ENCODE peak calls at places on chromosomes 2 and 18, in five cellular contexts. One of them, this sample, is unnamed. For H3K4me1, the result is how much of the 10 kb centered on the place peaks cover.

GRCh38 chr18:45962461-45962860 is 4.7 kb downstream of the EPG5 start:
- DNase-seq in thyroid gland: peak
- DNase-seq in H1: no peak
- DNase-seq in stomach: no peak
- DNase-seq in suprapubic skin: no peak
- DNase-seq in this sample: no peak

GRCh38 chr2:96114546-96114902 is 1.8 kb downstream of the ADRA2B start:
- DNase-seq in thyroid gland: no peak
- DNase-seq in H1: no peak
- DNase-seq in stomach: no peak
- DNase-seq in suprapubic skin: no peak
- DNase-seq in this sample: no peak

GRCh38 chr18:36378194-36378593 is 80.7 kb downstream of the FHOD3 start:
- DNase-seq in thyroid gland: no peak
- DNase-seq in H1: no peak
- DNase-seq in stomach: no peak
- DNase-seq in suprapubic skin: no peak
- DNase-seq in this sample: no peak

GRCh38 chr18:42675810-42676209 is 439.7 kb downstream of the RIT2 start:
- DNase-seq in thyroid gland: no peak
- DNase-seq in H1: no peak
- DNase-seq in stomach: no peak
- DNase-seq in suprapubic skin: no peak
- DNase-seq in this sample: no peak

GRCh38 chr2:53969285-53970094 is 1.3 kb downstream of the PSME4 start:
- DNase-seq in thyroid gland: no peak
- DNase-seq in H1: no peak
- DNase-seq in stomach: no peak
- DNase-seq in suprapubic skin: no peak
- DNase-seq in this sample: peak

GRCh38 chr2:222731183-222731582 is 59.7 kb downstream of the MOGAT1 start:
- DNase-seq in thyroid gland: no peak
- DNase-seq in H1: no peak
- DNase-seq in stomach: no peak
- DNase-seq in suprapubic skin: no peak
- DNase-seq in this sample: no peak

GRCh38 chr2:177551989-177552413 is 159.4 kb downstream of the AGPS start:
- DNase-seq in thyroid gland: peak
- DNase-seq in H1: no peak
- DNase-seq in stomach: peak
- DNase-seq in suprapubic skin: peak
- DNase-seq in this sample: no peak

GRCh38 chr2:178287652-178288344 is 93.5 kb downstream of the OSBPL6 start:
- DNase-seq in thyroid gland: no peak
- DNase-seq in H1: no peak
- DNase-seq in stomach: no peak
- DNase-seq in suprapubic skin: no peak
- DNase-seq in this sample: no peak

GRCh38 chr18:26863122-26863879 is 2.2 kb downstream of the AQP4 start:
- DNase-seq in thyroid gland: peak
- DNase-seq in H1: peak
- DNase-seq in stomach: peak
- DNase-seq in suprapubic skin: no peak
- DNase-seq in this sample: no peak

GRCh38 chr2:238239552-238239871 is 326 bp downstream of the HES6 start:
- DNase-seq in thyroid gland: peak
- DNase-seq in H1: no peak
- DNase-seq in stomach: no peak
- DNase-seq in suprapubic skin: peak
- DNase-seq in this sample: no peak

GRCh38 chr2:216777637-216778273 is 82.1 kb downstream of the TNP1 start:
- DNase-seq in thyroid gland: no peak
- DNase-seq in H1: peak
- DNase-seq in stomach: no peak
- DNase-seq in suprapubic skin: no peak
- DNase-seq in this sample: no peak

GRCh38 chr18:13158428-13158827 is 60.1 kb upstream of the LDLRAD4 start:
- DNase-seq in thyroid gland: no peak
- DNase-seq in H1: no peak
- DNase-seq in stomach: no peak
- DNase-seq in suprapubic skin: no peak
- DNase-seq in this sample: no peak

GRCh38 chr2:56613254-56613653 is 429.5 kb downstream of the CCDC85A start:
- DNase-seq in thyroid gland: no peak
- DNase-seq in H1: no peak
- DNase-seq in stomach: no peak
- DNase-seq in suprapubic skin: no peak
- DNase-seq in this sample: no peak

GRCh38 chr2:120239488-120240287 is 13.0 kb upstream of the RALB start:
- DNase-seq in thyroid gland: peak
- DNase-seq in H1: peak
- DNase-seq in stomach: no peak
- DNase-seq in suprapubic skin: no peak
- DNase-seq in this sample: no peak

GRCh38 chr2:10760794-10761504 is 39.5 kb downstream of the ATP6V1C2 start:
- DNase-seq in thyroid gland: no peak
- DNase-seq in H1: no peak
- DNase-seq in stomach: no peak
- DNase-seq in suprapubic skin: no peak
- DNase-seq in this sample: no peak

GRCh38 chr2:24797644-24798043 is 4.4 kb downstream of the CENPO start:
- DNase-seq in thyroid gland: no peak
- DNase-seq in H1: no peak
- DNase-seq in stomach: no peak
- DNase-seq in suprapubic skin: no peak
- DNase-seq in this sample: no peak

GRCh38 chr2:24792542-24792873 is 683 bp downstream of the PTRHD1 start:
- DNase-seq in thyroid gland: no peak
- DNase-seq in H1: no peak
- DNase-seq in stomach: no peak
- DNase-seq in suprapubic skin: no peak
- DNase-seq in this sample: no peak

GRCh38 chr2:24793752-24794477 is 690 bp downstream of the CENPO start:
- DNase-seq in thyroid gland: no peak
- DNase-seq in H1: no peak
- DNase-seq in stomach: no peak
- DNase-seq in suprapubic skin: no peak
- DNase-seq in this sample: no peak

GRCh38 chr2:24791452-24791851 is 1.7 kb downstream of the PTRHD1 start:
- DNase-seq in thyroid gland: no peak
- DNase-seq in H1: no peak
- DNase-seq in stomach: no peak
- DNase-seq in suprapubic skin: no peak
- DNase-seq in this sample: no peak

GRCh38 chr2:24792874-24793751 is at the start of the genes CENPO and PTRHD1:
- DNase-seq in thyroid gland: peak
- DNase-seq in H1: peak
- DNase-seq in stomach: peak
- DNase-seq in suprapubic skin: peak
- DNase-seq in this sample: peak
- TF ChIP-seq POLR2A in thyroid gland: peak
- TF ChIP-seq POLR2A in H1: peak
- TF ChIP-seq POLR2A in stomach: no peak
- TF ChIP-seq POLR2A in suprapubic skin: peak
- TF ChIP-seq POLR2A in this sample: peak

GRCh38 chr2:9222246-9222898 is 15.8 kb downstream of the ASAP2 start:
- DNase-seq in thyroid gland: peak
- DNase-seq in H1: peak
- DNase-seq in stomach: no peak
- DNase-seq in suprapubic skin: no peak
- DNase-seq in this sample: no peak
- H3K27ac ChIP-seq in thyroid gland: peak
- H3K27ac ChIP-seq in H1: no peak
- H3K27ac ChIP-seq in stomach: no peak
- H3K27ac ChIP-seq in suprapubic skin: peak
- H3K27ac ChIP-seq in this sample: peak

DNA sequence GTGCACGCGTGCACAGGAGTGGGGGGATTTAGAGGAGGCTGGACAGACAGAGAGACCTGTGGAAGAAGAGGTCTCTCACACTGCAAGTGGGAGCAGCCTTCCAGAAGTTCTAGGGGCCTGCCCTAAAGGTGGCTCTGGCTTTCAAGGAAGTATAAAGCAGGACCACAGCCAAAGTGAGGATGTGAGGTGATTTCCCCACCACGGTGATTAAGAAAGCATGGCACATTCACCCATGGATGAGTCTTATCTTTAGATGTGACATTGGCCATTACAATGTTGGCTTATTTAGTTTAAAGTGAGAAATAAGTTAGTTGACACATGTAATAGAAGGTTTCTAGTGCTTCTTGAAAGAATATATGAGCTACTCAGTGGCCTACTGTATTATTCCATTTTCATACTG is 690.6 kb downstream of the RNF144A start:
- DNase-seq in thyroid gland: no peak
- DNase-seq in H1: no peak
- DNase-seq in stomach: no peak
- DNase-seq in suprapubic skin: no peak
- DNase-seq in this sample: no peak
- H3K4me1 ChIP-seq in thyroid gland: under half
- H3K4me1 ChIP-seq in H1: under half
- H3K4me1 ChIP-seq in stomach: under half
- H3K4me1 ChIP-seq in suprapubic skin: under half
- H3K4me1 ChIP-seq in this sample: under half

GRCh38 chr2:42360890-42361727 is at the start of gene COX7A2L:
- DNase-seq in thyroid gland: peak
- DNase-seq in H1: peak
- DNase-seq in stomach: peak
- DNase-seq in suprapubic skin: peak
- DNase-seq in this sample: peak
- TF ChIP-seq POLR2A in thyroid gland: peak
- TF ChIP-seq POLR2A in H1: peak
- TF ChIP-seq POLR2A in stomach: no peak
- TF ChIP-seq POLR2A in suprapubic skin: peak
- TF ChIP-seq POLR2A in this sample: peak

GRCh38 chr2:19538411-19538963 is 180.1 kb upstream of the OSR1 start:
- DNase-seq in thyroid gland: no peak
- DNase-seq in H1: no peak
- DNase-seq in stomach: peak
- DNase-seq in suprapubic skin: no peak
- DNase-seq in this sample: peak
- H3K27ac ChIP-seq in thyroid gland: no peak
- H3K27ac ChIP-seq in H1: no peak
- H3K27ac ChIP-seq in stomach: no peak
- H3K27ac ChIP-seq in suprapubic skin: peak
- H3K27ac ChIP-seq in this sample: no peak

GRCh38 chr18:9743200-9744016 is 35.3 kb downstream of the RAB31 start:
- DNase-seq in thyroid gland: no peak
- DNase-seq in H1: peak
- DNase-seq in stomach: peak
- DNase-seq in suprapubic skin: peak
- DNase-seq in this sample: no peak

GRCh38 chr18:9742588-9743131 is 34.6 kb downstream of the RAB31 start:
- DNase-seq in thyroid gland: peak
- DNase-seq in H1: no peak
- DNase-seq in stomach: no peak
- DNase-seq in suprapubic skin: peak
- DNase-seq in this sample: no peak

GRCh38 chr18:9750112-9750511 is 42.0 kb downstream of the RAB31 start:
- DNase-seq in thyroid gland: no peak
- DNase-seq in H1: no peak
- DNase-seq in stomach: no peak
- DNase-seq in suprapubic skin: peak
- DNase-seq in this sample: no peak

GRCh38 chr18:9750606-9751304 is 42.7 kb downstream of the RAB31 start:
- DNase-seq in thyroid gland: no peak
- DNase-seq in H1: peak
- DNase-seq in stomach: no peak
- DNase-seq in suprapubic skin: peak
- DNase-seq in this sample: no peak

DNA sequence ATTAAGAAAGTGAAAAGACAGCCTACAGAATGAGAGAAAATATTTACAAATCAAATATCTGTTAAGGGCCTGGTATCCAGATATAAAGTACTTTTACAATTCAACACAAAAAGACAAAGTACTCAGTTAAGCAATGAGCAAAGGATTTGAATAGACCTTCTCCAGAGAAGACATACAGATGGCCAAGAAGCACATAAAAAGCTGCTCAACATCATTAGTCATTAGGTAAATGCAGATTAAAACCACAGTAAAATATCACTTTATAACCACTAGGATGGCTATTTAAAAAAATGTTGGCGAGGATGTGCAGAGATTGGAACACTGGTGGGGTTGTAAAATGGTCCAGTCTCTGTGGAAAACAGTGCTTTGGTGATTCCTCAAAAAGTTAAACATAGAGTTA is 38.9 kb downstream of the RAB31 start:
- DNase-seq in thyroid gland: no peak
- DNase-seq in H1: no peak
- DNase-seq in stomach: no peak
- DNase-seq in suprapubic skin: no peak
- DNase-seq in this sample: no peak
- H3K4me1 ChIP-seq in thyroid gland: under half
- H3K4me1 ChIP-seq in H1: under half
- H3K4me1 ChIP-seq in stomach: under half
- H3K4me1 ChIP-seq in suprapubic skin: under half
- H3K4me1 ChIP-seq in this sample: under half

GRCh38 chr2:105142239-105142638 is 99.3 kb upstream of the GPR45 start:
- DNase-seq in thyroid gland: no peak
- DNase-seq in H1: peak
- DNase-seq in stomach: no peak
- DNase-seq in suprapubic skin: no peak
- DNase-seq in this sample: no peak

GRCh38 chr2:105144941-105145300 is 96.6 kb upstream of the GPR45 start:
- DNase-seq in thyroid gland: no peak
- DNase-seq in H1: no peak
- DNase-seq in stomach: no peak
- DNase-seq in suprapubic skin: no peak
- DNase-seq in this sample: no peak

GRCh38 chr2:105143094-105143466 is 98.5 kb upstream of the GPR45 start:
- DNase-seq in thyroid gland: no peak
- DNase-seq in H1: no peak
- DNase-seq in stomach: no peak
- DNase-seq in suprapubic skin: no peak
- DNase-seq in this sample: no peak

GRCh38 chr2:105144128-105144940 is 97.2 kb upstream of the GPR45 start:
- DNase-seq in thyroid gland: no peak
- DNase-seq in H1: no peak
- DNase-seq in stomach: no peak
- DNase-seq in suprapubic skin: no peak
- DNase-seq in this sample: no peak

DNA sequence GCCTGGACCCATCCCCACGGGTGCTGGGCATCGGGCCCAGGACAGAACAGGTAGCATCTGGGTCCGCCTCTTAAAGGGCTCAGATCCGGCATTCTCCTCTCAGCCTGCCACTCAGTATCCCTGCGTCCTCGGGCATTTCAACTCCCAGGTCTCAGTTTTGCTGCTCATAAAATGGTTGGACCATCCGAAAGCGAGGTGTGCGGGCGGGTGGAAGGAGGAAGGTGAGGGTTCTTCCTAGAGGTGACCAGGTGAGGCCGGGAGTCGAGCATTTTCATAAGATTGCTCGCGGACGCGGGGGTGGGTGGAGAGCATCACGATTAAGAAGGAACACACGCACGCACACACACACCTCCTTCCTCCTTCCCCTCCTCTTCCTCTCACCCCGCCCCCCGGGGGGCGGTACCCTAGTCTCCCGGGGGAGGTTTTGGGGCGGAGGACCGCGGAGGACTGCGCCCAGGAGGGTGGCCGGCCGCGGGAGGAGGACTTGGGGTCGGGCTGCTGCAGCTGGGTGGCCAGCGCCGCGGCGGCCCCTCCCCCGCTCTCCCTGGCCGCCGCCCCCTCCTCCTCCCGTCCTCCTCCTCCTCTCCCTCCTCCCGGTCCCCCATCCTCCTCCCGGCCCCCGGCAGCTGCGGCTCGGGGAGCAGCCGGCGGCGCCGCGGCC is 97.9 kb upstream of the GPR45 start:
- DNase-seq in thyroid gland: peak
- DNase-seq in H1: peak
- DNase-seq in stomach: no peak
- DNase-seq in suprapubic skin: no peak
- DNase-seq in this sample: no peak
- TF ChIP-seq POLR2A in thyroid gland: no peak
- TF ChIP-seq POLR2A in H1: no peak
- TF ChIP-seq POLR2A in stomach: no peak
- TF ChIP-seq POLR2A in suprapubic skin: no peak
- TF ChIP-seq POLR2A in this sample: no peak

This sample was measured in tibial nerve.